ENCODE peak calls at places on chromosome 9, in six cellular contexts. One of them, this sample, is unnamed.

GRCh38 chr9:136418182-136419091 is 8.0 kb downstream of the PMPCA start:
- DNase-seq in heart left ventricle: no peak
- DNase-seq in OCI-LY7: no peak
- DNase-seq in esophagus squamous epithelium: no peak
- DNase-seq in mesenchymal stem cell: no peak
- DNase-seq in SK-N-SH: no peak
- DNase-seq in this sample: no peak

GRCh38 chr9:96555567-96556386 is 63.9 kb downstream of the CDC14B start:
- DNase-seq in heart left ventricle: no peak
- DNase-seq in OCI-LY7: no peak
- DNase-seq in esophagus squamous epithelium: no peak
- DNase-seq in mesenchymal stem cell: peak; percentile 85
- DNase-seq in SK-N-SH: no peak
- DNase-seq in this sample: no peak

GRCh38 chr9:14307989-14308750 is 5.8 kb downstream of the NFIB start:
- DNase-seq in heart left ventricle: peak; percentile 39
- DNase-seq in OCI-LY7: no peak
- DNase-seq in esophagus squamous epithelium: no peak
- DNase-seq in mesenchymal stem cell: no peak
- DNase-seq in SK-N-SH: no peak
- DNase-seq in this sample: no peak

GRCh38 chr9:133060417-133060841 is 1.4 kb upstream of the CEL start:
- DNase-seq in heart left ventricle: no peak
- DNase-seq in OCI-LY7: peak; percentile 51
- DNase-seq in esophagus squamous epithelium: no peak
- DNase-seq in mesenchymal stem cell: no peak
- DNase-seq in SK-N-SH: peak; percentile 24
- DNase-seq in this sample: peak; percentile 43

GRCh38 chr9:96156578-96156977 is 145.4 kb downstream of the HSD17B3 start:
- DNase-seq in heart left ventricle: no peak
- DNase-seq in OCI-LY7: no peak
- DNase-seq in esophagus squamous epithelium: no peak
- DNase-seq in mesenchymal stem cell: no peak
- DNase-seq in SK-N-SH: no peak
- DNase-seq in this sample: peak; percentile 51

GRCh38 chr9:68522954-68523353 is 17.7 kb downstream of the TMEM252 start:
- DNase-seq in heart left ventricle: no peak
- DNase-seq in OCI-LY7: no peak
- DNase-seq in esophagus squamous epithelium: no peak
- DNase-seq in mesenchymal stem cell: no peak
- DNase-seq in SK-N-SH: no peak
- DNase-seq in this sample: no peak

GRCh38 chr9:132583584-132584304 is 1.3 kb downstream of the BARHL1 start:
- DNase-seq in heart left ventricle: no peak
- DNase-seq in OCI-LY7: no peak
- DNase-seq in esophagus squamous epithelium: no peak
- DNase-seq in mesenchymal stem cell: no peak
- DNase-seq in SK-N-SH: no peak
- DNase-seq in this sample: no peak

GRCh38 chr9:88658311-88658822 is 123.4 kb downstream of the NXNL2 start:
- DNase-seq in heart left ventricle: peak; percentile 26
- DNase-seq in OCI-LY7: no peak
- DNase-seq in esophagus squamous epithelium: no peak
- DNase-seq in mesenchymal stem cell: peak; percentile 30
- DNase-seq in SK-N-SH: no peak
- DNase-seq in this sample: no peak

GRCh38 chr9:133155156-133155555 is 8.6 kb downstream of the GBGT1 start:
- DNase-seq in heart left ventricle: no peak
- DNase-seq in OCI-LY7: no peak
- DNase-seq in esophagus squamous epithelium: no peak
- DNase-seq in mesenchymal stem cell: no peak
- DNase-seq in SK-N-SH: peak; percentile 5
- DNase-seq in this sample: peak; percentile 55

GRCh38 chr9:20538092-20538491 is 84.2 kb downstream of the MLLT3 start:
- DNase-seq in heart left ventricle: no peak
- DNase-seq in OCI-LY7: no peak
- DNase-seq in esophagus squamous epithelium: no peak
- DNase-seq in mesenchymal stem cell: no peak
- DNase-seq in SK-N-SH: no peak
- DNase-seq in this sample: no peak

GRCh38 chr9:14173730-14174129 is 140.2 kb downstream of the NFIB start:
- DNase-seq in heart left ventricle: no peak
- DNase-seq in OCI-LY7: no peak
- DNase-seq in esophagus squamous epithelium: no peak
- DNase-seq in mesenchymal stem cell: no peak
- DNase-seq in SK-N-SH: peak; percentile 6
- DNase-seq in this sample: no peak

GRCh38 chr9:38018964-38019602 is 49.9 kb downstream of the SHB start:
- DNase-seq in heart left ventricle: no peak
- DNase-seq in OCI-LY7: no peak
- DNase-seq in esophagus squamous epithelium: no peak
- DNase-seq in mesenchymal stem cell: peak; percentile 87
- DNase-seq in SK-N-SH: no peak
- DNase-seq in this sample: no peak

GRCh38 chr9:127534250-127534649 is 77.8 kb upstream of the STXBP1 start:
- DNase-seq in heart left ventricle: no peak
- DNase-seq in OCI-LY7: no peak
- DNase-seq in esophagus squamous epithelium: no peak
- DNase-seq in mesenchymal stem cell: no peak
- DNase-seq in SK-N-SH: no peak
- DNase-seq in this sample: no peak

DNA sequence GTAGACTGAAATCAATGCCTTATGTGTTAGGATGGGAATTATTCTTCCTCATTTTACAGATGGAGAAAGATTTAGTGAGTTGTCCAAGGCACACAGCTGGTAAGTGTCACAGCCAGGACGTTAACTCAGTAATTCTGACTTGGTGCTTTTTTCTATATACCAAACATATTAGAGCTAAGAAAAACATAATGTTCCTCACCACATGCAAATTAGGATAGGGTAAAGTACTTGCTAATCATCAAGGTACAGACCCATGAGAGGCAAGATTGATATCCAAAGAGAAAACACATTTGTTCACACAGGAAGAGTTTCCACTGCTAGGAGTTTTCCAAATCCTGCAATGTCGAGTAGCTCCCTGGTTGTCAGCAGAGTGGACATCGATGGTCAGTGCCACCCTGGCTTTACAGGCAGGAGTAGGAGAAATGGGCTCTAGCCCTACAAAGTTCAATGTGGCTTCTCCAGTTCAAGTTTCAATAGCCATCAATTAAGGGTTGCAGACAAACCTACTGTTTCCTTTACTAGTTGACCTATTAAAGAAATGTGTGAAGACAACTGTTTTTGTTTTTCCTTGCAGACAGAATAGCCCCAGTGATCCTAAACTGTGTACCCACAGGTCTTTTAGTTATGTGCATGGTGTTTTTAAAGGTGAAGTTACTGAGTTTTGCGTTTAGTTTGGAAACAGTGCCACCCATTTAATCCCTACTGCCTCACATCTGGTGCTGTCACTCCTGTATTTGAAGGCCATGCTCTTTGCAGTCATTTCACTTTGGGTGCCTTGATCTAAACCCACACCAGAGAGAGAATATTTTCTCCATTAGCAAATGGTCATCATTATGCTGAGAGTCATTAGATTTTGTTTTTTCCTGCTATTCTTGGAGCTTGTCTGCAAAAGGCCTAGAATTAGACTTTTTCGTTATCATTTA is 460.8 kb upstream of the SMARCA2 start:
- DNase-seq in heart left ventricle: no peak
- DNase-seq in OCI-LY7: no peak
- DNase-seq in esophagus squamous epithelium: no peak
- DNase-seq in mesenchymal stem cell: no peak
- DNase-seq in SK-N-SH: no peak
- DNase-seq in this sample: no peak
- H3K9me3 ChIP-seq in heart left ventricle: no peaks in the 10 kb centered on the region
- H3K9me3 ChIP-seq in OCI-LY7: no peaks in the 10 kb centered on the region
- H3K9me3 ChIP-seq in esophagus squamous epithelium: no peaks in the 10 kb centered on the region
- H3K9me3 ChIP-seq in mesenchymal stem cell: no peaks in the 10 kb centered on the region
- H3K9me3 ChIP-seq in SK-N-SH: no peaks in the 10 kb centered on the region
- H3K9me3 ChIP-seq in this sample: no peaks in the 10 kb centered on the region

GRCh38 chr9:99867536-99867935 is 38.9 kb upstream of the STX17 start:
- DNase-seq in heart left ventricle: no peak
- DNase-seq in OCI-LY7: no peak
- DNase-seq in esophagus squamous epithelium: no peak
- DNase-seq in mesenchymal stem cell: no peak
- DNase-seq in SK-N-SH: no peak
- DNase-seq in this sample: no peak

GRCh38 chr9:99866398-99866797 is 40.1 kb upstream of the STX17 start:
- DNase-seq in heart left ventricle: no peak
- DNase-seq in OCI-LY7: no peak
- DNase-seq in esophagus squamous epithelium: no peak
- DNase-seq in mesenchymal stem cell: no peak
- DNase-seq in SK-N-SH: no peak
- DNase-seq in this sample: no peak

GRCh38 chr9:99860266-99860665 is 38.6 kb downstream of the NR4A3 start:
- DNase-seq in heart left ventricle: no peak
- DNase-seq in OCI-LY7: no peak
- DNase-seq in esophagus squamous epithelium: no peak
- DNase-seq in mesenchymal stem cell: no peak
- DNase-seq in SK-N-SH: no peak
- DNase-seq in this sample: no peak

GRCh38 chr9:99867968-99868367 is 38.5 kb upstream of the STX17 start:
- DNase-seq in heart left ventricle: no peak
- DNase-seq in OCI-LY7: no peak
- DNase-seq in esophagus squamous epithelium: no peak
- DNase-seq in mesenchymal stem cell: no peak
- DNase-seq in SK-N-SH: no peak
- DNase-seq in this sample: no peak

GRCh38 chr9:99863955-99864354 is 42.3 kb downstream of the NR4A3 start:
- DNase-seq in heart left ventricle: no peak
- DNase-seq in OCI-LY7: no peak
- DNase-seq in esophagus squamous epithelium: no peak
- DNase-seq in mesenchymal stem cell: no peak
- DNase-seq in SK-N-SH: no peak
- DNase-seq in this sample: no peak
- H3K27ac ChIP-seq in heart left ventricle: no peak overlapping the region
- H3K27ac ChIP-seq in OCI-LY7: no peak overlapping the region
- H3K27ac ChIP-seq in esophagus squamous epithelium: no peak overlapping the region
- H3K27ac ChIP-seq in mesenchymal stem cell: no peak overlapping the region
- H3K27ac ChIP-seq in SK-N-SH: no peak overlapping the region
- H3K27ac ChIP-seq in this sample: no peak overlapping the region

DNA sequence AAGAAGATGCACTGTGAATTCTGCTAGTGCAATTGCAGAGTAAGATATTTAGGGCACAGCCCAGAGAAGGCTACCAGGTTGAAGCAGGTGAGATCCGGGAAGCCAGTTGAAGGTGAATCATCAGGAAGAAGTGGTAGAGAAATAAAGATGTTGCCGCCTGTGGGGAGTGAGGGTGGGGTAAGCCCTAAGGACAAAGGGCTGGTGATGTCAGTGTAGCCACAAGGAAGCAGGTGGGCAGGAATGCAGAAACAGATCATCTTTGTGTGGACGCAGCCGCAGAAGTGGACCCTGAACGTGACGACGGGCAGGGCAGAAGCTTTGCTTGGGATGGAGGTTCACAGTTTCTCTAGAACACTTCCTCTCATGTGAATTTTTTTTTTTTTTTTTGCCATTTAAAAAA is 164.2 kb downstream of the ACTL7B start:
- DNase-seq in heart left ventricle: no peak
- DNase-seq in OCI-LY7: no peak
- DNase-seq in esophagus squamous epithelium: no peak
- DNase-seq in mesenchymal stem cell: no peak
- DNase-seq in SK-N-SH: no peak
- DNase-seq in this sample: no peak
- H3K9me3 ChIP-seq in heart left ventricle: peaks cover 28% of the 10 kb centered on the region
- H3K9me3 ChIP-seq in OCI-LY7: no peaks in the 10 kb centered on the region
- H3K9me3 ChIP-seq in esophagus squamous epithelium: peaks cover under 1% of the 10 kb centered on the region
- H3K9me3 ChIP-seq in mesenchymal stem cell: peaks cover 50% of the 10 kb centered on the region
- H3K9me3 ChIP-seq in SK-N-SH: no peaks in the 10 kb centered on the region
- H3K9me3 ChIP-seq in this sample: peaks cover 4% of the 10 kb centered on the region

DNA sequence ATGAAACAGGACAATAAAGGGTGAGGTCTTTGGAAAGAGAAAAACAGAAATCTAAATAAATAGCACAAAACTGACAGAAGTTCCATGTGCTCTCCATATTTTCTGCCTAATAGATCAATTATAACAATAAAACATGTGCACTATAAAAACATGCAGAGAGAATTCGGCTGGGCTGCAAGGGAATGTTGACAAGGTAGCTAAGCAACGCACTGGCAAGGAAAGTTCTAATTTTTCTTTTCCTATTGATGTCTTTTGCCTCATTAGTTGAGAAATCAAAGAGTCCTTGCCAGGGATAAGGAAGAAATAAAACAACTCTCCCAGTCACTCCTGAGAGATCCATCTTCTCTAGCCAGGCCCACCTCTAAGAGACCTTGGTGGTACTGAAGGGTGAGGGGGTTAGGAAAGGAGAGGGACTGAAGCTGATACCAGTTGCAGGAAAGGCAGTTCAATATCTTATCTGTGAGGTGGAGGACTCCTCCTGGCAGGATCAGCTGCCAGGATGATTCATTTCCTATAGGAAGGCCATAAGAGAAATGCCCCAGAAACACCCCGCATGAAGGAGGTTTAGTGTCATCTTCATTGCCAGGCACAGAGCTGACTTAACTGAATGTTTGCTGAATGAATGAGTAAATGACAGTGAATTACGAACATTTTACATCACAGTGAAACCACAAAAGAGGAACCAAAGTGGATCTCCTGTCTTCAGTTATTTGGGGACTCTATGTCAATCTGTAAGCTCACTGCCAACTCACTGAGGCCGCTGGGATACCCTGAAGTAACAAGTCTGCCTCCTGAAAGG is 63.7 kb upstream of the IFNK start:
- DNase-seq in heart left ventricle: no peak
- DNase-seq in OCI-LY7: peak; percentile 1
- DNase-seq in esophagus squamous epithelium: no peak
- DNase-seq in mesenchymal stem cell: peak; percentile 22
- DNase-seq in SK-N-SH: no peak
- DNase-seq in this sample: peak; percentile 53
- H3K27ac ChIP-seq in heart left ventricle: no peak overlapping the region
- H3K27ac ChIP-seq in OCI-LY7: no peak overlapping the region
- H3K27ac ChIP-seq in esophagus squamous epithelium: no peak overlapping the region
- H3K27ac ChIP-seq in mesenchymal stem cell: no peak overlapping the region
- H3K27ac ChIP-seq in SK-N-SH: peak overlapping the region; percentile 61
- H3K27ac ChIP-seq in this sample: no peak overlapping the region

GRCh38 chr9:40884072-40884901 is 244.2 kb downstream of the FOXD4L6 start:
- DNase-seq in heart left ventricle: no peak
- DNase-seq in OCI-LY7: no peak
- DNase-seq in esophagus squamous epithelium: no peak
- DNase-seq in mesenchymal stem cell: no peak
- DNase-seq in SK-N-SH: peak; percentile 4
- DNase-seq in this sample: peak; percentile 70
- H3K9me3 ChIP-seq in heart left ventricle: peaks cover 98% of the 10 kb centered on the region
- H3K9me3 ChIP-seq in OCI-LY7: no peaks in the 10 kb centered on the region
- H3K9me3 ChIP-seq in esophagus squamous epithelium: peaks cover 100% of the 10 kb centered on the region
- H3K9me3 ChIP-seq in mesenchymal stem cell: peaks cover 87% of the 10 kb centered on the region
- H3K9me3 ChIP-seq in SK-N-SH: no peaks in the 10 kb centered on the region
- H3K9me3 ChIP-seq in this sample: peaks cover 4% of the 10 kb centered on the region

DNA sequence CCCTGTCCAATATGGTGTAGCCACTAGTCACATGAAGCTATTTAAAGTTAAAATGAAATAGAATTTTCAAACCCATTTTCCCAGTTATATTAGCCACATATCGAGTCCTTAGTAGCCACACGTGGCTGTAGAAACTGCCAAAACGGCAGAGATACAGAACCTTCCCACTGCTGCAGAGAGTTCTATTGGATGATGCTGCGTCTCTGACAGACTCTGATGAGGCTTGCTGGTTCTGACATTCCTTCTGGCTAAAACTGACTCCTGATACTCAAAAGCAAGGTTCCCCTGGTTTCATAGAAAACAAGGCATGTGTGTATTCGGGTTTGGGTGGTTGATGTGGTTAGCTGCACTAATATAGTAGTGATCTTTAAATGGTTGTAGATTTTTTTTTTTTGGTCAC is 91.5 kb downstream of the TLE4 start:
- DNase-seq in heart left ventricle: no peak
- DNase-seq in OCI-LY7: no peak
- DNase-seq in esophagus squamous epithelium: no peak
- DNase-seq in mesenchymal stem cell: no peak
- DNase-seq in SK-N-SH: no peak
- DNase-seq in this sample: no peak
- H3K27ac ChIP-seq in heart left ventricle: peak overlapping the region; percentile 5
- H3K27ac ChIP-seq in OCI-LY7: no peak overlapping the region
- H3K27ac ChIP-seq in esophagus squamous epithelium: no peak overlapping the region
- H3K27ac ChIP-seq in mesenchymal stem cell: no peak overlapping the region
- H3K27ac ChIP-seq in SK-N-SH: peak overlapping the region; percentile 27
- H3K27ac ChIP-seq in this sample: no peak overlapping the region

This sample was measured in aorta.